ENCODE peak calls at places on chromosomes 16 and 17, in eight cellular contexts. L is iris pigment epithelial cell; Z is non-pigmented ciliary epithelial cell; D is bronchial epithelial cell; N is HEK293T; R is activated CD4-positive, CD25-positive, alpha-beta regulatory T cell; S is glomerular endothelial cell; H is kidney tubule cell. F is an unnamed sample.

GRCh38 chr16:15798671-15799070 is 58.2 kb downstream of the MYH11 start:
- DNase-seq in L (no peak), Z (no peak), D (no peak), N (no peak), R (no peak), S (no peak), H (no peak), F (no peak)

GRCh38 chr16:66168777-66169176 is 197.7 kb upstream of the CDH5 start:
- DNase-seq in L (no peak), Z (no peak), D (no peak), N (no peak), R (no peak), S (no peak), H (no peak), F (no peak)

GRCh38 chr17:75099881-75100595 is 9.7 kb upstream of the ARMC7 start:
- DNase-seq in L (no peak), Z (no peak), D (no peak), N (no peak), R (no peak), S (no peak), H (no peak), F (no peak)

GRCh38 chr17:73787036-73787720 is 142.9 kb upstream of the SDK2 start:
- DNase-seq in L (no peak), Z (no peak), D (no peak), N (no peak), R (no peak), S (no peak), H (no peak), F (no peak)

GRCh38 chr16:56851671-56852400 is 13.2 kb upstream of the SLC12A3 start:
- DNase-seq in L (peak; percentile 61), Z (no peak), D (no peak), N (no peak), R (no peak), S (no peak), H (peak; percentile 16), F (no peak)

GRCh38 chr17:71969500-71969899 is 151.3 kb upstream of the SOX9 start:
- DNase-seq in L (no peak), Z (no peak), D (no peak), N (no peak), R (no peak), S (no peak), H (no peak), F (no peak)

GRCh38 chr16:86928517-86929148 is 350.3 kb downstream of the FOXL1 start:
- DNase-seq in L (peak; percentile 26), Z (no peak), D (no peak), N (no peak), R (no peak), S (no peak), H (no peak), F (no peak)

GRCh38 chr16:50067290-50067853 is 1.6 kb downstream of the HEATR3 start:
- DNase-seq in L (peak; percentile 72), Z (peak; percentile 31), D (peak; percentile 40), N (peak; percentile 46), R (no peak), S (peak; percentile 27), H (peak; percentile 42), F (peak; percentile 48)

GRCh38 chr17:68821860-68822693 is 133.1 kb downstream of the ABCA8 start:
- DNase-seq in L (peak; percentile 97), Z (peak; percentile 91), D (peak; percentile 92), N (no peak), R (no peak), S (peak; percentile 69), H (peak; percentile 90), F (no peak)

GRCh38 chr17:32958418-32958817 is 30.5 kb downstream of the TMEM98 start:
- DNase-seq in L (no peak), Z (no peak), D (no peak), N (no peak), R (no peak), S (no peak), H (no peak), F (no peak)

GRCh38 chr17:82007495-82008257 is 15.0 kb downstream of the CENPX start:
- DNase-seq in L (no peak), Z (no peak), D (no peak), N (no peak), R (no peak), S (no peak), H (no peak), F (no peak)